ENCODE peak calls at places on chromosome 20, in six cellular contexts. C is activated T-cell treated with anti-CD3 and anti-CD28 coated beads for 1 hour, L is ACHN, Y is GM23338, V is NCI-H1436, K is adrenal gland. D is an unnamed sample.

GRCh38 chr20:57761413-57761734 is 51.6 kb upstream of the PMEPA1 start:
- DNase-seq in Y (no peak), V (no peak), C (no peak), L (no peak), K (no peak), D (no peak)

GRCh38 chr20:58366016-58366415 is 23.0 kb upstream of the VAPB start:
- DNase-seq in K (no peak), Y (peak), C (no peak), L (no peak), V (no peak), D (no peak)

GRCh38 chr20:14561733-14562132 is 224.3 kb upstream of the FLRT3 start:
- DNase-seq in Y (no peak), L (no peak), C (no peak), K (no peak), V (no peak), D (no peak)

GRCh38 chr20:62508641-62509051 is 32.9 kb upstream of the GATA5 start:
- DNase-seq in K (no peak), C (no peak), V (no peak), Y (no peak), L (no peak), D (no peak)

GRCh38 chr20:29878777-29879442 is 1378.6 kb upstream of the DEFB115 start:
- DNase-seq in Y (no peak), L (no peak), V (no peak), K (peak), C (no peak), D (peak)

GRCh38 chr20:63125893-63126601 is 89.9 kb downstream of the YTHDF1 start:
- DNase-seq in L (no peak), V (no peak), C (no peak), Y (no peak), K (no peak), D (no peak)

GRCh38 chr20:33568378-33569289 is 78.7 kb downstream of the CBFA2T2 start:
- DNase-seq in K (no peak), C (no peak), V (peak), L (no peak), Y (peak), D (no peak)

GRCh38 chr20:43849496-43850197 is 65.0 kb upstream of the TOX2 start:
- DNase-seq in L (no peak), Y (no peak), V (no peak), K (peak), C (no peak), D (no peak)

GRCh38 chr20:9609892-9610502 is 95.6 kb downstream of the LAMP5 start:
- DNase-seq in V (peak), K (peak), C (peak), Y (peak), L (peak), D (peak)

GRCh38 chr20:40668449-40669228 is 20.4 kb downstream of the MAFB start:
- DNase-seq in Y (no peak), K (no peak), L (no peak), V (no peak), C (no peak), D (no peak)

GRCh38 chr20:12729326-12729725 is 279.4 kb upstream of the SPTLC3 start:
- DNase-seq in C (no peak), V (no peak), K (no peak), Y (no peak), L (no peak), D (no peak)

GRCh38 chr20:58228484-58229197 is at the start of gene ANKRD60:
- DNase-seq in K (peak), C (no peak), Y (peak), V (peak), L (no peak), D (no peak)

GRCh38 chr20:38178065-38178471 is 13.0 kb upstream of the TGM2 start:
- DNase-seq in V (no peak), K (no peak), Y (no peak), C (no peak), L (no peak), D (no peak)

GRCh38 chr20:45097485-45098095 is 3.3 kb downstream of the KCNS1 start:
- DNase-seq in C (no peak), L (no peak), V (no peak), K (no peak), Y (peak), D (peak)

GRCh38 chr20:58471835-58472164 is 43.4 kb downstream of the APCDD1L start:
- DNase-seq in K (no peak), L (no peak), Y (no peak), C (no peak), V (no peak), D (no peak)

GRCh38 chr20:23082846-23083552 is 3.1 kb downstream of the CD93 start:
- DNase-seq in V (no peak), L (no peak), C (no peak), Y (peak), K (peak), D (peak)

GRCh38 chr20:53883098-53883762 is 187.2 kb downstream of the BCAS1 start:
- DNase-seq in V (no peak), Y (no peak), L (no peak), K (no peak), C (no peak), D (no peak)

GRCh38 chr20:52004720-52005119 is 186.9 kb downstream of the ZFP64 start:
- DNase-seq in K (no peak), L (no peak), V (no peak), C (no peak), Y (no peak), D (no peak)

GRCh38 chr20:63858393-63859165 is 2.7 kb upstream of the ABHD16B start:
- DNase-seq in V (no peak), K (peak), C (no peak), Y (peak), L (no peak), D (no peak)

GRCh38 chr20:54646156-54646517 is 170.7 kb downstream of the DOK5 start:
- DNase-seq in V (no peak), Y (no peak), C (no peak), K (no peak), L (no peak), D (no peak)

GRCh38 chr20:1934162-1934561 is 39.0 kb downstream of the SIRPA start:
- DNase-seq in K (peak), C (no peak), L (no peak), Y (no peak), V (no peak), D (no peak)

D was measured in GM12865.